ENCODE peak calls at places on chromosomes 5 and 9, in seven cellular contexts. One of them, this sample, is unnamed. For H3K4me1, the result is how much of the 10 kb centered on the place peaks cover.

GRCh38 chr9:124897570-124898460 is 35.9 kb downstream of the ARPC5L start:
- DNase-seq in sigmoid colon: no peak
- DNase-seq in SK-N-SH: no peak
- DNase-seq in GM23338: no peak
- DNase-seq in GM12878: no peak
- DNase-seq in upper lobe of left lung: no peak
- DNase-seq in breast epithelium: no peak
- DNase-seq in this sample: no peak

GRCh38 chr9:16960084-16960483 is 89.6 kb upstream of the BNC2 start:
- DNase-seq in GM12878: no peak
- DNase-seq in breast epithelium: no peak
- DNase-seq in upper lobe of left lung: no peak
- DNase-seq in sigmoid colon: no peak
- DNase-seq in GM23338: no peak
- DNase-seq in SK-N-SH: no peak
- DNase-seq in this sample: no peak

GRCh38 chr9:99012957-99013512 is 69.3 kb downstream of the COL15A1 start:
- DNase-seq in GM23338: no peak
- DNase-seq in GM12878: no peak
- DNase-seq in sigmoid colon: no peak
- DNase-seq in SK-N-SH: no peak
- DNase-seq in upper lobe of left lung: no peak
- DNase-seq in breast epithelium: no peak
- DNase-seq in this sample: no peak

GRCh38 chr5:149345892-149346222 is 558 bp downstream of the GRPEL2 start:
- DNase-seq in SK-N-SH: no peak
- DNase-seq in breast epithelium: no peak
- DNase-seq in GM12878: no peak
- DNase-seq in sigmoid colon: no peak
- DNase-seq in upper lobe of left lung: no peak
- DNase-seq in GM23338: peak
- DNase-seq in this sample: no peak

GRCh38 chr9:13013976-13014375 is 239.2 kb downstream of the LURAP1L start:
- DNase-seq in upper lobe of left lung: no peak
- DNase-seq in sigmoid colon: no peak
- DNase-seq in breast epithelium: no peak
- DNase-seq in SK-N-SH: no peak
- DNase-seq in GM23338: no peak
- DNase-seq in GM12878: no peak
- DNase-seq in this sample: no peak

GRCh38 chr5:67291066-67291465 is 94.5 kb upstream of the CD180 start:
- DNase-seq in upper lobe of left lung: no peak
- DNase-seq in sigmoid colon: no peak
- DNase-seq in SK-N-SH: no peak
- DNase-seq in GM23338: no peak
- DNase-seq in breast epithelium: no peak
- DNase-seq in GM12878: no peak
- DNase-seq in this sample: no peak

GRCh38 chr5:133753856-133754255 is 141.5 kb upstream of the FSTL4 start:
- DNase-seq in breast epithelium: no peak
- DNase-seq in SK-N-SH: no peak
- DNase-seq in GM12878: no peak
- DNase-seq in upper lobe of left lung: no peak
- DNase-seq in GM23338: no peak
- DNase-seq in sigmoid colon: no peak
- DNase-seq in this sample: no peak

GRCh38 chr9:135043345-135043744 is 44.1 kb upstream of the OLFM1 start:
- DNase-seq in GM23338: no peak
- DNase-seq in sigmoid colon: peak
- DNase-seq in breast epithelium: no peak
- DNase-seq in upper lobe of left lung: peak
- DNase-seq in SK-N-SH: no peak
- DNase-seq in GM12878: no peak
- DNase-seq in this sample: peak

GRCh38 chr9:127654619-127655018 is 42.5 kb downstream of the STXBP1 start:
- DNase-seq in GM23338: peak
- DNase-seq in GM12878: no peak
- DNase-seq in sigmoid colon: no peak
- DNase-seq in breast epithelium: no peak
- DNase-seq in upper lobe of left lung: no peak
- DNase-seq in SK-N-SH: no peak
- DNase-seq in this sample: no peak

DNA sequence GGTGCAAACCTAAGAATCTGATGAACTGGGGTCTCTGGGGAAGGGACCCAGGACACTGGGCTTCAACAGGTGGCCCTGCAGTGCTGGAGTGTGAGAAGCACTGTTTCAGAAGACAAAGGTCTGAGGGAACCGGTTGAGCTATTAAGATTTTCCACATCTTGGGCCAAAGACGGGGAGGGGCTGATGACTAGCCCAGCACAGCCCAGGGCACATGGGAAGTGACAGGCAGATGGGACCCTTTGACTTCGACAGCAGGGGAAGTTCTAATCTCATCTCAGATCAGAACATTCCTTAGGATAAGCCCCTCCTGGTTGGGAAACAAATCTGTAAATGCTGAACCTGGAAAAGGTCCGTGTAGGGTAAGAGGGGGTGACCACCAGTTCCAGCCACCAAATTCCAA is 67.4 kb downstream of the RAPGEF1 start:
- DNase-seq in GM23338: no peak
- DNase-seq in GM12878: no peak
- DNase-seq in sigmoid colon: no peak
- DNase-seq in breast epithelium: no peak
- DNase-seq in SK-N-SH: no peak
- DNase-seq in upper lobe of left lung: no peak
- DNase-seq in this sample: no peak
- H3K4me1 ChIP-seq in GM23338: half or more
- H3K4me1 ChIP-seq in GM12878: half or more
- H3K4me1 ChIP-seq in sigmoid colon: half or more
- H3K4me1 ChIP-seq in breast epithelium: under half
- H3K4me1 ChIP-seq in SK-N-SH: under half
- H3K4me1 ChIP-seq in upper lobe of left lung: half or more
- H3K4me1 ChIP-seq in this sample: half or more

GRCh38 chr9:123421211-123421585 is 65.2 kb downstream of the CRB2 start:
- DNase-seq in SK-N-SH: no peak
- DNase-seq in sigmoid colon: peak
- DNase-seq in GM12878: no peak
- DNase-seq in upper lobe of left lung: no peak
- DNase-seq in breast epithelium: no peak
- DNase-seq in GM23338: no peak
- DNase-seq in this sample: peak

GRCh38 chr9:123421801-123422455 is 65.9 kb downstream of the CRB2 start:
- DNase-seq in GM12878: no peak
- DNase-seq in SK-N-SH: no peak
- DNase-seq in upper lobe of left lung: peak
- DNase-seq in GM23338: peak
- DNase-seq in sigmoid colon: peak
- DNase-seq in breast epithelium: no peak
- DNase-seq in this sample: no peak

GRCh38 chr9:123419721-123420559 is 63.9 kb downstream of the CRB2 start:
- DNase-seq in SK-N-SH: no peak
- DNase-seq in breast epithelium: no peak
- DNase-seq in GM23338: no peak
- DNase-seq in GM12878: no peak
- DNase-seq in sigmoid colon: peak
- DNase-seq in upper lobe of left lung: peak
- DNase-seq in this sample: peak

GRCh38 chr9:123419091-123419490 is 63.1 kb downstream of the CRB2 start:
- DNase-seq in SK-N-SH: no peak
- DNase-seq in upper lobe of left lung: peak
- DNase-seq in sigmoid colon: peak
- DNase-seq in breast epithelium: no peak
- DNase-seq in GM12878: no peak
- DNase-seq in GM23338: no peak
- DNase-seq in this sample: peak

DNA sequence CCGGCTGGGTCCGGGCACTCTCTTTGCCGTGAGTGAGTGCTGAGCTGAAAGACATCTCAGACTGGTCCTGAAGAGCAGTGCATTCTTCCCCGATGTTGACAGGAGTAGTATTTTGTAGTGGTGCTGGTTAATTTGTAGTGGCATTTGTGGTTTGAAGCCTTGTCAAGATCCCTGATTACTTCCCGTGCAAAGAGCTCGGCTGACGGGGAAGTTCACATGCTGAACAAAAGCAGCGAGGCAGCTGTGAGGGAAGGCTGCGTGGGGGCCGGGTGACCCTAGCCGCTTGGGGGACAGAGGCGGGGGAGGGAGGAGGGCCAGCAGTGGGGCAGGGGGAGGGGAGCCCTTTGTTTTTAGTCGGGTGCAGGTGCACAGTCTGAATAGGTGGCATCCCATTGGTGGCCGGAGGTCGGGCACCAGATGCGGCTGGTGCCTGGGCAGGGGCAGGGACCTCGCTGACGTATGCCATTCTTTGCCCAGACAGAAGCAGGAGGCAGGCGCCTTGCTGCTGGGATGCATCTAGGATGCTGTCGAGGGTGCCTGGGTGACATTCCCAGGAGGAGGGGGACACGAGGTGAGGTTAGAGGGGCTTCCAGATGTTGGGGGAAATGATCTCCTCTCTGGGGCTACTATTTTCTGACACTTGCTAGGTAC is 64.7 kb downstream of the CRB2 start:
- DNase-seq in SK-N-SH: no peak
- DNase-seq in GM23338: no peak
- DNase-seq in GM12878: no peak
- DNase-seq in upper lobe of left lung: no peak
- DNase-seq in breast epithelium: no peak
- DNase-seq in sigmoid colon: peak
- DNase-seq in this sample: no peak
- TF ChIP-seq POLR2AphosphoS5 in SK-N-SH: no peak
- TF ChIP-seq POLR2AphosphoS5 in GM23338: no peak
- TF ChIP-seq POLR2AphosphoS5 in GM12878: no peak
- TF ChIP-seq POLR2AphosphoS5 in upper lobe of left lung: no peak
- TF ChIP-seq POLR2AphosphoS5 in breast epithelium: no peak
- TF ChIP-seq POLR2AphosphoS5 in sigmoid colon: no peak
- TF ChIP-seq POLR2AphosphoS5 in this sample: no peak

DNA sequence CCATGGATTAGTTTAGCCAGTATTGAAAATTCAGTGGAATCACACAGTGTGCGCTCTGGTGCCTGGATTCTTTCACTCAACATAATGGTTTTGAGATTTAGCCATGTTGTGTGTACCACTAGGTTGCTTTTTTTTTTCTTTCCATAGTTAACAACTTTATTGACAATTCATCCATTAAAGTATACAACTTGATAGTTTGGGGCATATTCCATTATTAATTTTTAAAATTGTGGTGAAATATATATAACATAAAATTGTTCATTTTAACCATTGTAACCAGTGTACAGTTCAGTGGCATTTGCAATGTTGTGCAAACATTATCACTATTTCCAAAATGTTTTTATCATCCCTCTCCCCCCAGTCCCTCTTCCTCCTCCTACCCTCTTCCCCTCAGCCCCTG is 35.2 kb downstream of the ANKRD33B start:
- DNase-seq in upper lobe of left lung: no peak
- DNase-seq in GM12878: no peak
- DNase-seq in breast epithelium: no peak
- DNase-seq in GM23338: no peak
- DNase-seq in SK-N-SH: no peak
- DNase-seq in sigmoid colon: no peak
- DNase-seq in this sample: no peak
- H3K4me1 ChIP-seq in upper lobe of left lung: under half
- H3K4me1 ChIP-seq in GM12878: half or more
- H3K4me1 ChIP-seq in breast epithelium: under half
- H3K4me1 ChIP-seq in GM23338: under half
- H3K4me1 ChIP-seq in SK-N-SH: under half
- H3K4me1 ChIP-seq in sigmoid colon: under half
- H3K4me1 ChIP-seq in this sample: half or more

GRCh38 chr9:109244179-109245132 is 76.4 kb downstream of the EPB41L4B start:
- DNase-seq in GM12878: peak
- DNase-seq in breast epithelium: peak
- DNase-seq in GM23338: peak
- DNase-seq in SK-N-SH: peak
- DNase-seq in sigmoid colon: peak
- DNase-seq in upper lobe of left lung: peak
- DNase-seq in this sample: peak

GRCh38 chr9:109242751-109243150 is 75.7 kb upstream of the FRRS1L start:
- DNase-seq in breast epithelium: no peak
- DNase-seq in GM12878: no peak
- DNase-seq in sigmoid colon: no peak
- DNase-seq in SK-N-SH: no peak
- DNase-seq in GM23338: no peak
- DNase-seq in upper lobe of left lung: no peak
- DNase-seq in this sample: no peak

GRCh38 chr9:109246533-109246932 is 74.3 kb downstream of the EPB41L4B start:
- DNase-seq in upper lobe of left lung: no peak
- DNase-seq in GM23338: no peak
- DNase-seq in GM12878: no peak
- DNase-seq in SK-N-SH: no peak
- DNase-seq in sigmoid colon: no peak
- DNase-seq in breast epithelium: no peak
- DNase-seq in this sample: no peak

GRCh38 chr9:109247228-109247627 is 73.6 kb downstream of the EPB41L4B start:
- DNase-seq in SK-N-SH: no peak
- DNase-seq in breast epithelium: no peak
- DNase-seq in upper lobe of left lung: no peak
- DNase-seq in GM12878: no peak
- DNase-seq in sigmoid colon: no peak
- DNase-seq in GM23338: no peak
- DNase-seq in this sample: no peak

GRCh38 chr9:109245300-109245897 is 75.5 kb downstream of the EPB41L4B start:
- DNase-seq in upper lobe of left lung: no peak
- DNase-seq in sigmoid colon: no peak
- DNase-seq in SK-N-SH: no peak
- DNase-seq in GM12878: no peak
- DNase-seq in breast epithelium: no peak
- DNase-seq in GM23338: no peak
- DNase-seq in this sample: no peak
- TF ChIP-seq POLR2AphosphoS5 in upper lobe of left lung: no peak
- TF ChIP-seq POLR2AphosphoS5 in sigmoid colon: no peak
- TF ChIP-seq POLR2AphosphoS5 in SK-N-SH: no peak
- TF ChIP-seq POLR2AphosphoS5 in GM12878: no peak
- TF ChIP-seq POLR2AphosphoS5 in breast epithelium: no peak
- TF ChIP-seq POLR2AphosphoS5 in GM23338: no peak
- TF ChIP-seq POLR2AphosphoS5 in this sample: no peak